ENCODE peak calls at places on chromosomes 12 and 14, in six cellular contexts. M is HCT116, I is H1, A is K562, S is HepG2, U is GM12878. G is an unnamed sample. For H3K4me1, the result is how much of the 10 kb centered on the place peaks cover.

GRCh38 chr12:7018350-7019042 is at the start of gene LPCAT3:
- DNase-seq in M (peak), I (peak), A (peak), S (peak), U (peak), G (peak)

GRCh38 chr12:1884651-1885050 is 33.8 kb downstream of the CACNA2D4 start:
- DNase-seq in M (no peak), I (no peak), A (no peak), S (no peak), U (no peak), G (no peak)

GRCh38 chr12:45713108-45713507 is 16.4 kb upstream of the ARID2 start:
- DNase-seq in M (no peak), I (no peak), A (no peak), S (no peak), U (no peak), G (no peak)

GRCh38 chr14:80211143-80212024 is at the start of gene DIO2:
- DNase-seq in M (no peak), I (no peak), A (no peak), S (no peak), U (no peak), G (no peak)

GRCh38 chr12:131102991-131103609 is 149.4 kb downstream of the ADGRD1 start:
- DNase-seq in M (no peak), I (peak), A (no peak), S (no peak), U (no peak), G (no peak)

GRCh38 chr14:71646518-71646917 is 285.7 kb upstream of the RGS6 start:
- DNase-seq in M (no peak), I (no peak), A (no peak), S (no peak), U (no peak), G (no peak)

GRCh38 chr12:58745348-58746125 is 174.8 kb downstream of the LRIG3 start:
- DNase-seq in M (no peak), I (no peak), A (no peak), S (no peak), U (no peak), G (peak)

GRCh38 chr12:6367065-6367968 is 8.0 kb downstream of the SCNN1A start:
- DNase-seq in M (no peak), I (no peak), A (no peak), S (peak), U (peak), G (no peak)

GRCh38 chr14:23436327-23437141 is 1.1 kb upstream of the MYH7 start:
- DNase-seq in M (no peak), I (no peak), A (peak), S (no peak), U (no peak), G (no peak)

GRCh38 chr14:105480807-105481801 is 5.6 kb upstream of the CRIP1 start:
- DNase-seq in M (peak), I (peak), A (peak), S (peak), U (no peak), G (peak)
- H3K4me1 ChIP-seq in M (half or more), I (under half), A (under half), S (half or more), U (under half), G (under half)

GRCh38 chr12:63815482-63815852 is 29.0 kb upstream of the SRGAP1 start:
- DNase-seq in M (no peak), I (no peak), A (no peak), S (no peak), U (no peak), G (no peak)
- H3K4me3 ChIP-seq in M (no peak), I (no peak), A (no peak), S (no peak), U (no peak), G (no peak)

GRCh38 chr14:78968249-78968648 is 798.1 kb downstream of the NRXN3 start:
- DNase-seq in M (no peak), I (no peak), A (no peak), S (no peak), U (no peak), G (no peak)
- TF ChIP-seq ZNF274 in M (no peak), I (no peak), A (no peak), S (no peak), U (no peak), G (no peak)

GRCh38 chr14:104979758-104980591 is 1.8 kb upstream of the AHNAK2 start:
- DNase-seq in M (no peak), I (no peak), A (no peak), S (no peak), U (no peak), G (no peak)

GRCh38 chr14:104978774-104979691 is 859 bp upstream of the AHNAK2 start:
- DNase-seq in M (no peak), I (no peak), A (no peak), S (no peak), U (no peak), G (no peak)

GRCh38 chr14:104977008-104977680 is 1.0 kb downstream of the AHNAK2 start:
- DNase-seq in M (no peak), I (no peak), A (no peak), S (no peak), U (no peak), G (no peak)

GRCh38 chr14:104976198-104977007 is 1.8 kb downstream of the AHNAK2 start:
- DNase-seq in M (peak), I (peak), A (peak), S (peak), U (peak), G (no peak)

DNA sequence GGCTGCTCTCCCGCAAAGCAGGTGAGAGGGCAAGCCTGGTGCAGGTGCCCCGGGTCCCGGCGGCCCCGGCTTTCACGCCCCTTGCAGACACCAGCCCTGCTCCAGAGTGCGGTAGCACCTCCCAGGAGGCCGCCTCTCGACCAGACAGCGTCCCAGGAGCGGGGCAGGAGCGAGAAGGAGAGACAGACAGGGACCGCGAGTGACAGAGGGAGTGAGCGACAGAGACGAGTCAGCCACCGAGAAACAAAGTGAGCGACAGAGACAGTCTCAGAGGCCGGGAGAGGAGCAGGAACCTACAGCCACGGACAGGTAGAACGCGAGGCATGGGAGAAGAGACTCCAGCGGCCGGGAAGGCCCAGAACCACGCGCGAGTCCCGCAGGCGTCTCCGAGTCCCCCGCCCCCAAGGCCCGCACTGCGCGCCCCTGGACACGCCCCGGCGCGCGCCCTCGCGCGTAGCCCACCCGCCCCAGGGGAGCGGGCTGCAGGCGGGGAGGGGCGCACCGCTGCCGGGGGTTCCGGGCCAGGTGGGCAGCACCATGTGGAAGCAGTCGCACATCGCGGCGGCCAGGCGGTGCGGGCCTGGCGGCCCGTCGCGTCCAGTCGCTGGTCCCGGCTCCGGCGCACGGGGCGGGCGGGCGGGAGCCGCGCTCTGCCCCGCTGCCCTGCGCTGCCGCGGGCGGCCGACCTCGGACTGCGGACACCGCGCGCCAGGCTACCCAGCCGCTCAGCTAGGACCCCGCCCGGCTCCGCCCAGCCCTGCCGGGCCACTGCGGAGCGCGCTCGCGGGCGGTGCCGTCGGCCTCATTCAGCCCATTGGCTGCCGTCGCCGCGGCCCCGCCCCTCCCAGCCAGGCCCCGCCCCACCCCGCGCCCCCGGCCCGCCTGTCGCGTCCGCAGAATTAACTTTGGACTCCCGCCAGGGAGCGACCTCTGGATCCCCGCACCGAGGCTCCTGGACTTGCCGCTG is at the start of gene AHNAK2:
- DNase-seq in M (peak), I (peak), A (peak), S (peak), U (no peak), G (peak)
- H3K4me1 ChIP-seq in M (half or more), I (under half), A (under half), S (under half), U (under half), G (under half)